ENCODE peak calls at places on chromosomes 6 and 20, in four cellular contexts. S, F, C and T are unnamed samples. For H3K4me1, the result is how much of the 10 kb centered on the place peaks cover.

GRCh38 chr20:32762754-32763201 is 593 bp downstream of the DNMT3B start:
- DNase-seq in S (peak), F (peak), C (no peak), T (peak)

GRCh38 chr6:123715243-123715863 is 78.6 kb upstream of the TRDN start:
- DNase-seq in S (peak), F (peak), C (peak), T (peak)

GRCh38 chr6:160421854-160422253 is 73.7 kb downstream of the SLC22A3 start:
- DNase-seq in S (no peak), F (no peak), C (no peak), T (no peak)

GRCh38 chr6:133906050-133906449 is 17.1 kb downstream of the TCF21 start:
- DNase-seq in S (no peak), F (no peak), C (no peak), T (no peak)

GRCh38 chr6:140058846-140059245 is 684.4 kb upstream of the CITED2 start:
- DNase-seq in S (no peak), F (no peak), C (no peak), T (no peak)

GRCh38 chr6:19322691-19323470 is 514.3 kb upstream of the ID4 start:
- DNase-seq in S (no peak), F (no peak), C (no peak), T (no peak)

GRCh38 chr6:138161118-138161433 is 663 bp upstream of the ARFGEF3 start:
- DNase-seq in S (no peak), F (no peak), C (peak), T (no peak)

GRCh38 chr20:48339147-48339985 is 488.4 kb downstream of the PREX1 start:
- DNase-seq in S (peak), F (no peak), C (no peak), T (no peak)

GRCh38 chr6:35686873-35687557 is 1.7 kb downstream of the FKBP5 start:
- DNase-seq in S (no peak), F (peak), C (no peak), T (no peak)

GRCh38 chr6:163199371-163199770 is 215.1 kb upstream of the QKI start:
- DNase-seq in S (no peak), F (no peak), C (no peak), T (no peak)

GRCh38 chr6:131923356-131923755 is 27.8 kb downstream of the CCN2 start:
- DNase-seq in S (peak), F (peak), C (peak), T (peak)

GRCh38 chr20:5448449-5449118 is 131.8 kb upstream of the PROKR2 start:
- DNase-seq in S (peak), F (peak), C (peak), T (peak)

GRCh38 chr6:108651781-108652227 is 91.1 kb downstream of the FOXO3 start:
- DNase-seq in S (no peak), F (no peak), C (no peak), T (no peak)

GRCh38 chr6:12150812-12151432 is 138.8 kb downstream of the HIVEP1 start:
- DNase-seq in S (peak), F (peak), C (peak), T (peak)

GRCh38 chr6:16802071-16802470 is 40.8 kb upstream of the ATXN1 start:
- DNase-seq in S (no peak), F (no peak), C (no peak), T (no peak)

GRCh38 chr20:23928788-23929187 is 49.2 kb upstream of the CST5 start:
- DNase-seq in S (no peak), F (peak), C (peak), T (no peak)

GRCh38 chr20:25376236-25376635 is 14.4 kb downstream of the ABHD12 start:
- DNase-seq in S (no peak), F (no peak), C (no peak), T (no peak)

GRCh38 chr6:161749576-161749975 is 475.7 kb upstream of the AGPAT4 start:
- DNase-seq in S (no peak), F (no peak), C (no peak), T (peak)

GRCh38 chr6:161745128-161745527 is 471.3 kb upstream of the AGPAT4 start:
- DNase-seq in S (no peak), F (no peak), C (no peak), T (no peak)

GRCh38 chr6:161745594-161745993 is 471.7 kb upstream of the AGPAT4 start:
- DNase-seq in S (no peak), F (no peak), C (no peak), T (peak)

GRCh38 chr6:161750677-161751076 is 476.8 kb upstream of the AGPAT4 start:
- DNase-seq in S (no peak), F (no peak), C (no peak), T (no peak)

DNA sequence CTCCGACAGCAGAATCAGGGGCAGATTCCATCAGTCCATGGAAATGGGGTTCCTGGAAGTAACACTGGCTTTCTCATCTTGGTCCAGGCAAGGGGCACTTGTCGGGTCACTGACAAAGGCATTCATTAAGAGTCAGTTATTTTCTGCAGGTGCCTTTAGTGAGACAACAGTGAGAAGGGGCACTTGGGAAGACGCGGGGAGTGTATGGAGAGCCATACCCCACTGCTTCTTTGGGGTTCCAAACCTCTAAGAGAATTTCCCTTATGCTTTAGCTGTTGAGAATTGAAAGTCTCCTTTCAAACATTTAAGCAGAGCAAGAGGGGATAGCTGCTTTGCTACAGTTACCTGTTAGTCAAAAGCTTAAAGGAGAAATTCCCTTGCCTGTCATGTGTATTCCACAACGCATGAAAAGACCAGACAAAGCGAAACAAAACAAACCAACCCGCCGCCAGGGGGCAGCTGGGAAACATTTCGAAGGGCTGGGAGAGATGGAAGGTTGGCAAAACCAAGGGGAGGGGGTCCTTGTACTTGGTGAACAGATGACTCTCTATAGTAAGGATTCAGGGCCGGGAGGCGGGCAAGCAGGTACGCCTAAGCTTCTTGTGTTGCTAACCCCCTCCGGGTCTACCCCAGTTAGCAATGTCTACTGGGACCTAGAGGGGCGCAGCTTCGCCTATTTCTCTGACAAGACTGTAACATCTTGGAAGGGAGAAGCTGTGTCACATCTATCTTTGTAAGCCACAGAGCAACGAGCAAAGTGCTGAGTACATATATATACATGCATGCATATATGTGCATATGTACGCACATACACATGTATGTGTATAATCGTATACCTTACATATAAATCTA is 474.9 kb upstream of the AGPAT4 start:
- DNase-seq in S (peak), F (peak), C (peak), T (peak)
- H3K4me3 ChIP-seq in S (no peak), F (no peak), C (no peak), T (no peak)

DNA sequence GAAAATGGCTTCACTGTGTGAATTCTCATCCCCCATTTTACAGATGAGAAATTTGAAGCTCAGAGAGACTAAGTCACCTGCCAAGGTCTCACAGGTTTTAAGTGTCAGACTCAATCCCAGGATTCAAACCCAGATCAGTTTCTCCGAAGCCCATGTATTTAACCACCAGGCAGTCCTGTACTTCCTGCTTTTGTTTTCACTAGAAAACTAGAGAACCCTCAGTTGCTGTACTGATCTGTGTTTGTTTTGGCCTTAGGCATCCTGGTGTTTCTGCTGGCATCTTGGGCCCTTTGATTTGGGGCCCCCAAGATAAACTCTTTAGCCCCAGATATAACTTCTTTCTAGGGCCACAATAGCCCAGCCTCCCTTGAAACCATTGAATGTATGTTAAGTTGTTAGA is 36.5 kb downstream of the PPP1R16B start:
- DNase-seq in S (no peak), F (peak), C (no peak), T (no peak)
- H3K4me1 ChIP-seq in S (under half), F (half or more), C (under half), T (under half)

GRCh38 chr6:83615025-83615999 is 93.6 kb downstream of the SNAP91 start:
- DNase-seq in S (peak), F (peak), C (peak), T (peak)
- TF ChIP-seq EZH2phosphoT487 in S (no peak), F (no peak), C (no peak), T (no peak)

GRCh38 chr6:27139753-27140522 is 107.6 kb upstream of the PRSS16 start:
- DNase-seq in S (peak), F (peak), C (peak), T (no peak)

GRCh38 chr6:27136978-27137814 is 110.3 kb upstream of the PRSS16 start:
- DNase-seq in S (no peak), F (peak), C (no peak), T (no peak)

GRCh38 chr6:27136077-27136644 is 111.3 kb upstream of the PRSS16 start:
- DNase-seq in S (no peak), F (no peak), C (peak), T (peak)

GRCh38 chr6:27138837-27139752 is 108.4 kb upstream of the PRSS16 start:
- DNase-seq in S (peak), F (peak), C (peak), T (peak)

DNA sequence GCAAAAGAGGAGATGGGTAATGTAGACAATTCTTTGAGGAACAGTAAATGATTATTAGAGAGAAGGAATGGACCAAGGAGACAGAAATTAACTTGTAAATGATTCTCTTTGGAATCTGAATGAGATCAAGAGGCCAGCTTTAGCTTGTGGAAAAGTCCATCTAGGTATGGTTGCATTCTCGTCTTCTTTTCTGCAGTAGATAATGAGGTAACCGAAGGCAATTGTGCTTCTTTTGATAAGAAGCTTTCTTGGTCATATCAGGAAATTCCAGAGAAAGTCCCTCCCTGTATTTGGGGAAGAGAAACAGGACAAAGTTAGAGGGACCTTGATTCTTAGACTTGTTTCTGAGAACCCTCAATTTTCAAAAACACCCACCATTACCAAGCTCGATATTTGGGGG is 109.1 kb upstream of the PRSS16 start:
- DNase-seq in S (no peak), F (peak), C (no peak), T (no peak)
- H3K4me3 ChIP-seq in S (no peak), F (peak), C (peak), T (no peak)

GRCh38 chr6:6657820-6658217 is 69.3 kb downstream of the LY86 start:
- DNase-seq in S (no peak), F (no peak), C (no peak), T (no peak)

GRCh38 chr6:6661684-6662083 is 73.2 kb downstream of the LY86 start:
- DNase-seq in S (peak), F (no peak), C (no peak), T (no peak)

GRCh38 chr6:6661191-6661590 is 72.7 kb downstream of the LY86 start:
- DNase-seq in S (no peak), F (no peak), C (no peak), T (no peak)

GRCh38 chr6:6660339-6661045 is 72.0 kb downstream of the LY86 start:
- DNase-seq in S (no peak), F (no peak), C (no peak), T (no peak)

GRCh38 chr6:6659600-6660327 is 71.2 kb downstream of the LY86 start:
- DNase-seq in S (no peak), F (peak), C (no peak), T (no peak)
- H3K4me1 ChIP-seq in S (under half), F (under half), C (under half), T (under half)

GRCh38 chr6:136784910-136785746 is 7.1 kb downstream of the MAP3K5 start:
- DNase-seq in S (no peak), F (peak), C (no peak), T (no peak)
- TF ChIP-seq EZH2phosphoT487 in S (no peak), F (no peak), C (no peak), T (no peak)